ENCODE peak calls at places on chromosomes 12 and 14, in seven cellular contexts. C, J, L, K, W, G and Q are unnamed samples.

GRCh38 chr14:66403183-66403582 is 83.0 kb upstream of the CCDC196 start:
- DNase-seq in C (no peak), J (no peak), L (peak), K (no peak), W (peak), G (no peak), Q (peak)

GRCh38 chr12:89574736-89575208 is 48.9 kb upstream of the POC1B start:
- DNase-seq in C (no peak), J (no peak), L (no peak), K (no peak), W (peak), G (no peak), Q (no peak)

GRCh38 chr14:58985786-58986185 is 202.7 kb upstream of the DAAM1 start:
- DNase-seq in C (no peak), J (no peak), L (no peak), K (no peak), W (no peak), G (no peak), Q (no peak)

GRCh38 chr12:109764123-109764522 is 50.5 kb downstream of the FAM222A start:
- DNase-seq in C (no peak), J (peak), L (no peak), K (peak), W (no peak), G (no peak), Q (no peak)

GRCh38 chr12:459430-460258 is at the start of gene B4GALNT3:
- DNase-seq in C (peak), J (peak), L (peak), K (peak), W (peak), G (peak), Q (peak)

GRCh38 chr14:21917699-21918436 is 244.2 kb upstream of the OR4E1 start:
- DNase-seq in C (peak), J (no peak), L (peak), K (no peak), W (peak), G (no peak), Q (peak)

GRCh38 chr12:53925006-53925405 is 13.6 kb upstream of the HOXC13 start:
- DNase-seq in C (no peak), J (no peak), L (no peak), K (no peak), W (no peak), G (no peak), Q (no peak)

GRCh38 chr14:77316872-77317271 is 3.8 kb downstream of the POMT2 start:
- DNase-seq in C (no peak), J (no peak), L (no peak), K (no peak), W (no peak), G (no peak), Q (peak)

GRCh38 chr12:57340104-57340503 is 89.1 kb upstream of the STAC3 start:
- DNase-seq in C (no peak), J (no peak), L (peak), K (peak), W (peak), G (no peak), Q (peak)

GRCh38 chr12:110577717-110578521 is 5.2 kb downstream of the PPTC7 start:
- DNase-seq in C (no peak), J (no peak), L (peak), K (no peak), W (peak), G (no peak), Q (peak)

GRCh38 chr14:103132381-103133212 is 9.3 kb downstream of the TNFAIP2 start:
- DNase-seq in C (no peak), J (no peak), L (no peak), K (peak), W (no peak), G (no peak), Q (no peak)

GRCh38 chr14:59333668-59334067 is 131.5 kb downstream of the GPR135 start:
- DNase-seq in C (no peak), J (no peak), L (no peak), K (no peak), W (peak), G (no peak), Q (peak)

GRCh38 chr14:66476964-66477363 is 9.2 kb upstream of the CCDC196 start:
- DNase-seq in C (no peak), J (no peak), L (no peak), K (no peak), W (peak), G (no peak), Q (no peak)

GRCh38 chr14:60958146-60958545 is 22.7 kb downstream of the TRMT5 start:
- DNase-seq in C (no peak), J (no peak), L (no peak), K (no peak), W (no peak), G (no peak), Q (no peak)